ENCODE peak calls at places on chromosomes 13 and 19, in four cellular contexts. C is CD8-positive, alpha-beta memory T cell; J is epithelial cell of esophagus; Z is OCI-LY7. L is an unnamed sample.

GRCh38 chr19:42528354-42529247 is at the start of gene CEACAM1:
- DNase-seq in J (peak), C (peak), Z (peak), L (no peak)

GRCh38 chr13:44306401-44307192 is 67.0 kb upstream of the SERP2 start:
- DNase-seq in C (no peak), J (peak), Z (no peak), L (peak)

GRCh38 chr19:32219881-32220552 is 125.4 kb upstream of the ZNF507 start:
- DNase-seq in Z (no peak), C (no peak), J (no peak), L (no peak)

GRCh38 chr13:67231481-67231940 is 1.4 kb upstream of the PCDH9 start:
- DNase-seq in Z (peak), C (no peak), J (no peak), L (no peak)

GRCh38 chr13:113216165-113217056 is 7.0 kb downstream of the CUL4A start:
- DNase-seq in C (no peak), J (peak), Z (no peak), L (peak)

GRCh38 chr13:79825959-79826358 is 345.0 kb downstream of the NDFIP2 start:
- DNase-seq in Z (no peak), J (no peak), C (no peak), L (no peak)

GRCh38 chr13:94620286-94620896 is 18.7 kb downstream of the GPR180 start:
- DNase-seq in C (no peak), Z (peak), J (peak), L (no peak)

GRCh38 chr13:39656325-39656677 is 839 bp downstream of the COG6 start:
- DNase-seq in Z (peak), J (peak), C (no peak), L (no peak)

GRCh38 chr13:98653471-98653985 is 76.6 kb upstream of the STK24 start:
- DNase-seq in J (peak), Z (peak), C (peak), L (peak)

GRCh38 chr13:37995052-37995451 is 125.5 kb upstream of the TRPC4 start:
- DNase-seq in J (no peak), Z (no peak), C (no peak), L (peak)

GRCh38 chr13:102128216-102128800 is 273.5 kb downstream of the FGF14 start:
- DNase-seq in J (peak), Z (no peak), C (no peak), L (peak)

GRCh38 chr19:13782537-13782936 is 8.3 kb downstream of the C19orf53 start:
- DNase-seq in J (no peak), C (no peak), Z (no peak), L (no peak)

GRCh38 chr19:44684892-44685847 is 13.8 kb upstream of the CEACAM16 start:
- DNase-seq in C (no peak), Z (no peak), J (peak), L (peak)

GRCh38 chr19:56109216-56109615 is 11.9 kb downstream of the ZNF787 start:
- DNase-seq in J (no peak), Z (no peak), C (no peak), L (no peak)

GRCh38 chr19:47778954-47779351 is 450 bp downstream of the SELENOW start:
- DNase-seq in C (no peak), J (no peak), Z (peak), L (no peak)

GRCh38 chr13:22517544-22517943 is 663.2 kb upstream of the SGCG start:
- DNase-seq in J (no peak), Z (no peak), C (no peak), L (peak)

GRCh38 chr19:56477429-56478338 is 539 bp upstream of the ZNF667 start:
- DNase-seq in J (peak), Z (no peak), C (no peak), L (peak)

GRCh38 chr19:4390862-4391693 is 9.3 kb downstream of the SH3GL1 start:
- DNase-seq in Z (no peak), J (peak), C (no peak), L (peak)
- H3K4me3 ChIP-seq in Z (no peak), J (no peak), C (no peak), L (no peak)

GRCh38 chr13:32737679-32738078 is 151.4 kb downstream of the PDS5B start:
- DNase-seq in C (no peak), J (no peak), Z (no peak), L (no peak)

GRCh38 chr13:32737111-32737571 is 150.9 kb downstream of the PDS5B start:
- DNase-seq in J (no peak), C (no peak), Z (peak), L (peak)

GRCh38 chr13:32735859-32736258 is 149.6 kb downstream of the PDS5B start:
- DNase-seq in Z (no peak), C (no peak), J (no peak), L (no peak)

GRCh38 chr13:32734511-32734910 is 148.3 kb downstream of the PDS5B start:
- DNase-seq in J (peak), C (no peak), Z (no peak), L (no peak)

GRCh38 chr13:32736648-32737047 is 150.4 kb downstream of the PDS5B start:
- DNase-seq in Z (no peak), C (no peak), J (no peak), L (no peak)
- H3K4me3 ChIP-seq in Z (no peak), C (no peak), J (no peak), L (no peak)

GRCh38 chr13:106474906-106475305 is 60.6 kb downstream of the EFNB2 start:
- DNase-seq in C (no peak), J (no peak), Z (no peak), L (no peak)

GRCh38 chr13:106471957-106472543 is 63.4 kb downstream of the EFNB2 start:
- DNase-seq in C (no peak), Z (no peak), J (peak), L (peak)

GRCh38 chr13:106475852-106476251 is 59.6 kb downstream of the EFNB2 start:
- DNase-seq in Z (no peak), C (no peak), J (no peak), L (no peak)

GRCh38 chr13:106473174-106473573 is 62.3 kb downstream of the EFNB2 start:
- DNase-seq in Z (no peak), C (no peak), J (no peak), L (no peak)

GRCh38 chr13:106472621-106473020 is 62.8 kb downstream of the EFNB2 start:
- DNase-seq in C (no peak), Z (no peak), J (peak), L (no peak)
- H3K4me3 ChIP-seq in C (no peak), Z (no peak), J (no peak), L (peak)

DNA sequence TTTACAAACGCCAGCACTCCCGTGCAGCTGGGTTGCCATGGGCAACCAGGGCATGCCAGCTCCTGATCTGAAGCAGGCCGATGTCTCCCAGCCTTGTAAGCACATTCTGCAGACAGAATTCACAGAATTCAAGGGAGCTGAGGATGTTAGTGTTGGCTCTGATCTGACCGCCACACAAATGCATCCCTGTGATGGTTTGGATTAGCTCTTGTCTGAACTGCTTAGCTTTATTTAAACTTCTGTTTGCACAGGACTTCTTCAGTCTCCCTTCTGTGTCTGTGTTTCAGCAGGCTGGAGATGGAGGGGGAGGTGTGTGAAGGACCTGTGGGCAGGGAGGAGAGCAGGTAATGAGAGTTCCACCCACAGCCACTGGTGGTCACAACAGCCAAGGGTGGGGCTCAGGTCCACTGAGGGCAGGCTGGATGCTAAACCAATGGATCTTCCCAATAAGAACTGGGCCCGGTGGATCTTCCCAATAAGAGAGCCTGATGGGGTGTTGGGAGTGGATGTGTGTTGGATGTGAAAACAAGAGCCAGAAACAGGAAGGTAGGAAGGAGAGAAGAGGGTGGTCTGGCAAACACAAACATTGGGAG is 66.2 kb downstream of the TEX26 start:
- DNase-seq in J (peak), C (no peak), Z (no peak), L (peak)
- H3K4me3 ChIP-seq in J (no peak), C (no peak), Z (no peak), L (no peak)

DNA sequence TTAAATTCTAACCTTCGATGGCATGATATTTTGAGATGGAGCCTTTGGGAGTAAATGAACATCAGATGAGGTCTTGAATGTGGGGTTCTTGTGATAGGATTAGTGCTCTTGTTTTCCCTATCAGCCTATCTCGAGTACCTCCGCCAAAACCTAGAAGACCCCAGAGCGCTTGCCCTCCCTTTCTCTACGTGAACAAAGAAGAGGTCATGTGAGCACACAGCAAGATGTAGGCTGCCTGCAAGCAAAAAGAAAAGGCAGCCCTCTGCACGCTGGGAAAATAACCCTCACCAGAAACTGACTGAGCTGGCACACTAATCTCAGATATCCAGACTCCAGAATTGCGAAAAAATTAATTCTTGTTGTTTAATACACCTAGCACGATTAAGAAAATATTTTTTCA is 799.8 kb upstream of the SLC10A2 start:
- DNase-seq in Z (no peak), J (no peak), C (no peak), L (no peak)
- H3K4me3 ChIP-seq in Z (no peak), J (no peak), C (no peak), L (no peak)

DNA sequence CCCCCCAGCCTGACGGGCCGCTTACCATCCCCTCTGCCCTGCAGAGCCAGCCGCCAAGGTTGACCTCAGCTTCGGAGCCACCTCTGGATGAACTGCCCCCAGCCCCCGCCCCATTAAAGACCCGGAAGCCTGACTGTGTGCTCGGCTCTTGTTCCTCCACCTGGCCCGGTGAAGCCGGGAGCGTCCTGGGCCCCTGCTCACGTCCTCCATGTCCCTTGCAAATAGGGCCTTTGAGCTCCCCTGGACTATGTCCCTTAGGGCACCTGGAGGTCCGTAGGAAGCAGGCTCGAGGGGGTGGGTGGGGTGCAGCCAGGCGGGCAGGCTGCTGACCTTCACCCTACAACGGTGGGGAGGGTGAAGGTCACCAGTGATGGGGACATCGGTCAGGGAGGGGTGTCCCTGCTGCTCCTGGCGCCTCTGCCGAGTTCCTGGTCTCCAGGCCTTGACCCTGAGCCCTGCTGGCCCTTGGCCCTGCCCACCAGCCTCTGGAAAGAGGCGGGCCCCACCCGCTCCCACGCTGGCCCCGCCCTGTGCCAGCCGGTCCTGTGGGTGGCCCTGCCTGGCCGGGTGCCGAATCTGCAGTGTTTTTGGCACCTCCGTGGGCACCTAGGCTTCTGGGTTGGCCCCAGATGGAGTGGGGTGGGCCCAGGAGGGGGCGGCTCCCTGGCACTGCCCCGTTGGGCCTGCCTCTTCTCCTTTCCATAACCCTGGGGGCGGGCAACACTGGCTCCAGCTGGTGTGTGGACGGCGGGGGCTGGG is 3.3 kb downstream of the ATP5F1D start:
- DNase-seq in C (no peak), J (no peak), Z (no peak), L (no peak)
- H3K4me3 ChIP-seq in C (no peak), J (peak), Z (peak), L (no peak)

GRCh38 chr19:4474504-4475136 is 2.5 kb downstream of the HDGFL2 start:
- DNase-seq in C (no peak), Z (peak), J (peak), L (no peak)

GRCh38 chr19:4473011-4473410 is 914 bp downstream of the HDGFL2 start:
- DNase-seq in J (no peak), Z (no peak), C (no peak), L (no peak)

GRCh38 chr19:4471400-4472173 is 510 bp upstream of the HDGFL2 start:
- DNase-seq in J (peak), C (peak), Z (peak), L (peak)

GRCh38 chr19:4472174-4472974 is at the start of gene HDGFL2:
- DNase-seq in C (no peak), J (no peak), Z (no peak), L (no peak)

GRCh38 chr19:4473708-4474503 is 1.8 kb downstream of the HDGFL2 start:
- DNase-seq in Z (no peak), C (no peak), J (no peak), L (no peak)
- H3K4me3 ChIP-seq in Z (peak), C (no peak), J (peak), L (peak)

DNA sequence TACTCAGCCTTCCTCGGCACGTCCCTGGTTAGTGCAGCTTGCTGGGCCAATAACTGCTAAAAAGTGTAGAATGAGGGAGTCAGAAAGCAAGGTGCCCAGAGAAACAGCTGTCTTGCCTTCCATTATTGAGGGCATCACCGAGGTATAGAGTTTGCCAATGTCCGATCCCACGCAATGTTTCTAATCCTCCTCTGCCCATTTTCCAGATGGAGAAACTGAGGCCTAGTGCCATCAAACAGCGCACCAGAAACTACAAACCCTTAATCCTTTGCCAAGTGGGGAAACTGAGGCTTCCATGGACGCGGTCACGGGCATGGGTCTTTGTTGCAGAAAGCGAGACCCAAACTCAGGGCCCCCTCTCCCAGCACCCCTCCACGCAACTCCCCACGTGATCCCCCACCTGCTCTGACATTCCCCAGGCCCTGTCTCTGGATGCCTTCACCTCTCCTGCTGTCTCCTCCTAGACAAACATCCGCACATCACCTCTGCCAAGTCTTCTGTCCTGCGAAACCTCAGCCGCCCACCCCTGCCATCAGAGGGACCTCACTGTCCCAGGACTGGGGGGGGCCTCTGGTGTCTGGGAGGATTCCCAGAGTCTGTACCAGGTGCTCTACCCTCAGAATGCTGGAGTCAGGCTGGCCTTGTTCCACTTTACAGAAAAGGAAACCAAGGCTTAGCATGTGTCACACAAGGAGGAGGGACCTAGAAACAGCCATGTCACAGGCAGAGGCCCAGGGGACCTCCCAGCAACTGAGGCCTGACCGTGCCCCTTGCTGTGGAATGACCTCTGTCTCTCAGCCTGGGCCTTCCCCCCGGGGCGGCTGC is 930 bp upstream of the PDE4C start:
- DNase-seq in Z (no peak), J (no peak), C (no peak), L (no peak)
- H3K4me3 ChIP-seq in Z (no peak), J (no peak), C (no peak), L (no peak)

GRCh38 chr13:50033696-50034095 is 18.5 kb downstream of the KCNRG start:
- DNase-seq in C (no peak), J (no peak), Z (no peak), L (no peak)
- H3K4me3 ChIP-seq in C (no peak), J (no peak), Z (no peak), L (no peak)